ENCODE peak calls at places on chromosomes 13 and 19, in nine cellular contexts. R is CD8-positive, alpha-beta memory T cell; A is stimulated activated CD4-positive, alpha-beta T cell treated with anti-CD3 and anti-CD28 coated beads, Interleukin-1b, Interleukin-23, amount 100 ng/mL, for 24 hours; D is NCI-H1417 treated with DMSO at 0.1 percent for 48 hours; M is NCI-H82; T is astrocyte of the spinal cord; G is posterior cingulate gyrus; E is GDM1; W is stimulated activated CD8-positive, alpha-beta memory T cell treated with anti-CD3 and anti-CD28 coated beads, Interleukin-4, amount 100 ng/mL, for 1 hour. H is an unnamed sample.

GRCh38 chr13:48410199-48410598 is 2.7 kb downstream of the LPAR6 start:
- DNase-seq in R (no peak), A (no peak), D (no peak), M (no peak), T (no peak), G (no peak), E (no peak), W (no peak), H (no peak)

GRCh38 chr13:48595330-48596127 is 58.2 kb upstream of the CYSLTR2 start:
- DNase-seq in R (peak), A (no peak), D (no peak), M (peak), T (peak), G (peak), E (peak), W (no peak), H (no peak)

GRCh38 chr19:49327878-49328544 is 3.0 kb upstream of the SLC6A16 start:
- DNase-seq in R (no peak), A (no peak), D (no peak), M (peak), T (no peak), G (no peak), E (peak), W (no peak), H (no peak)

GRCh38 chr13:40764587-40765403 is 6.2 kb downstream of the MRPS31 start:
- DNase-seq in R (no peak), A (peak), D (no peak), M (no peak), T (peak), G (no peak), E (no peak), W (no peak), H (no peak)

GRCh38 chr13:63699948-63700347 is 2284.3 kb upstream of the PCDH20 start:
- DNase-seq in R (no peak), A (no peak), D (no peak), M (no peak), T (no peak), G (no peak), E (no peak), W (no peak), H (no peak)

GRCh38 chr13:98846521-98846920 is 94.0 kb upstream of the SLC15A1 start:
- DNase-seq in R (no peak), A (no peak), D (no peak), M (no peak), T (no peak), G (no peak), E (no peak), W (no peak), H (no peak)

GRCh38 chr13:36341718-36342117 is 4.5 kb downstream of the SPART start:
- DNase-seq in R (no peak), A (no peak), D (no peak), M (no peak), T (no peak), G (no peak), E (no peak), W (no peak), H (no peak)

GRCh38 chr13:42001580-42001979 is 40.7 kb upstream of the VWA8 start:
- DNase-seq in R (no peak), A (no peak), D (no peak), M (no peak), T (peak), G (no peak), E (no peak), W (no peak), H (no peak)